ENCODE peak calls at places on chromosomes 7 and 10, in four cellular contexts. Q is pancreas, X is A549, I is body of pancreas. L is an unnamed sample.
A peak's percentile ranks its signal among the peaks of the same experiment; 100 is the strongest.

GRCh38 chr7:152760384-152761115 is 998 bp downstream of the ACTR3B start:
- DNase-seq in I (no peak), X (no peak), Q (no peak), L (no peak)

GRCh38 chr10:82867056-82867455 is 992.1 kb downstream of the NRG3 start:
- DNase-seq in Q (no peak), X (no peak), I (no peak), L (no peak)

GRCh38 chr7:145020454-145020853 is 184.6 kb upstream of the TPK1 start:
- DNase-seq in I (no peak), X (no peak), Q (no peak), L (no peak)

GRCh38 chr10:26858707-26859034 is 2.1 kb downstream of the ABI1 start:
- DNase-seq in Q (no peak), I (no peak), X (no peak), L (no peak)

GRCh38 chr7:9204571-9204970 is 771.2 kb downstream of the NXPH1 start:
- DNase-seq in I (no peak), X (no peak), Q (no peak), L (no peak)

GRCh38 chr7:158375034-158375433 is 212.6 kb downstream of the PTPRN2 start:
- DNase-seq in X (no peak), I (no peak), Q (no peak), L (no peak)

GRCh38 chr10:84825330-84825729 is 496.9 kb downstream of the CCSER2 start:
- DNase-seq in X (no peak), I (peak; percentile 13), Q (no peak), L (no peak)

GRCh38 chr10:8056891-8057331 is 2.4 kb downstream of the GATA3 start:
- DNase-seq in I (no peak), Q (no peak), X (no peak), L (no peak)

GRCh38 chr7:148697256-148697841 is 1.4 kb upstream of the CUL1 start:
- DNase-seq in Q (no peak), I (peak; percentile 32), X (no peak), L (peak; percentile 70)

GRCh38 chr7:96792115-96792514 is 82.5 kb upstream of the SEM1 start:
- DNase-seq in Q (no peak), X (no peak), I (no peak), L (no peak)

GRCh38 chr10:78263521-78263988 is 229.9 kb downstream of the RPS24 start:
- DNase-seq in X (peak; percentile 62), I (no peak), Q (no peak), L (no peak)

GRCh38 chr7:157485361-157485831 is 148.6 kb downstream of the DNAJB6 start:
- DNase-seq in X (no peak), I (no peak), Q (no peak), L (no peak)

GRCh38 chr7:107999814-108000560 is 3.0 kb downstream of the LAMB1 start:
- DNase-seq in X (no peak), I (no peak), Q (no peak), L (no peak)

GRCh38 chr10:7444576-7445226 is 33.9 kb upstream of the SFMBT2 start:
- DNase-seq in I (peak; percentile 40), X (no peak), Q (no peak), L (no peak)

GRCh38 chr7:6465862-6466261 is 18.1 kb upstream of the DAGLB start:
- DNase-seq in I (no peak), X (no peak), Q (no peak), L (no peak)

GRCh38 chr10:27383595-27384542 is 120.2 kb upstream of the RAB18 start:
- DNase-seq in I (no peak), X (peak; percentile 13), Q (no peak), L (no peak)

GRCh38 chr7:36726806-36727503 is 2.7 kb upstream of the AOAH start:
- DNase-seq in I (no peak), Q (no peak), X (no peak), L (no peak)

GRCh38 chr10:114304566-114305421 is 65.7 kb downstream of the VWA2 start:
- DNase-seq in I (peak; percentile 53), X (no peak), Q (peak; percentile 31), L (peak; percentile 69)

GRCh38 chr10:104642311-104643022 is 1.4 kb downstream of the SORCS3 start:
- DNase-seq in I (peak; percentile 23), Q (peak; percentile 6), X (peak; percentile 46), L (no peak)

GRCh38 chr7:16484453-16485158 is 19.1 kb upstream of the SOSTDC1 start:
- DNase-seq in X (peak; percentile 10), Q (no peak), I (no peak), L (no peak)

GRCh38 chr7:106891545-106892410 is 26.7 kb downstream of the PIK3CG start:
- DNase-seq in X (no peak), Q (no peak), I (no peak), L (no peak)
- TF ChIP-seq CTCF in X (no peak), Q (no peak), I (no peak), L (no peak)

GRCh38 chr7:100827330-100828226 is at the start of gene EPHB4:
- DNase-seq in I (peak; percentile 86), X (peak; percentile 73), Q (peak; percentile 86), L (no peak)
- TF ChIP-seq CTCF in I (no peak), X (peak; percentile 64), Q (no peak), L (no peak)

GRCh38 chr10:12800302-12800701 is 201.2 kb downstream of the CCDC3 start:
- DNase-seq in X (no peak), I (no peak), Q (no peak), L (no peak)
- TF ChIP-seq CTCF in X (no peak), I (no peak), Q (no peak), L (no peak)

GRCh38 chr7:138887085-138887705 is 89.2 kb upstream of the ATP6V0A4 start:
- DNase-seq in I (no peak), Q (no peak), X (no peak), L (no peak)

GRCh38 chr7:138886501-138886917 is 88.5 kb upstream of the ATP6V0A4 start:
- DNase-seq in Q (peak; percentile 12), I (peak; percentile 61), X (peak; percentile 55), L (no peak)

GRCh38 chr7:138887872-138888656 is 90.1 kb upstream of the ATP6V0A4 start:
- DNase-seq in X (no peak), I (no peak), Q (no peak), L (no peak)

GRCh38 chr7:138882249-138882648 is 84.3 kb upstream of the ATP6V0A4 start:
- DNase-seq in Q (no peak), I (no peak), X (no peak), L (no peak)

GRCh38 chr7:138885383-138886147 is 87.6 kb upstream of the ATP6V0A4 start:
- DNase-seq in Q (no peak), X (no peak), I (no peak), L (no peak)
- TF ChIP-seq CTCF in Q (no peak), X (no peak), I (no peak), L (no peak)

DNA sequence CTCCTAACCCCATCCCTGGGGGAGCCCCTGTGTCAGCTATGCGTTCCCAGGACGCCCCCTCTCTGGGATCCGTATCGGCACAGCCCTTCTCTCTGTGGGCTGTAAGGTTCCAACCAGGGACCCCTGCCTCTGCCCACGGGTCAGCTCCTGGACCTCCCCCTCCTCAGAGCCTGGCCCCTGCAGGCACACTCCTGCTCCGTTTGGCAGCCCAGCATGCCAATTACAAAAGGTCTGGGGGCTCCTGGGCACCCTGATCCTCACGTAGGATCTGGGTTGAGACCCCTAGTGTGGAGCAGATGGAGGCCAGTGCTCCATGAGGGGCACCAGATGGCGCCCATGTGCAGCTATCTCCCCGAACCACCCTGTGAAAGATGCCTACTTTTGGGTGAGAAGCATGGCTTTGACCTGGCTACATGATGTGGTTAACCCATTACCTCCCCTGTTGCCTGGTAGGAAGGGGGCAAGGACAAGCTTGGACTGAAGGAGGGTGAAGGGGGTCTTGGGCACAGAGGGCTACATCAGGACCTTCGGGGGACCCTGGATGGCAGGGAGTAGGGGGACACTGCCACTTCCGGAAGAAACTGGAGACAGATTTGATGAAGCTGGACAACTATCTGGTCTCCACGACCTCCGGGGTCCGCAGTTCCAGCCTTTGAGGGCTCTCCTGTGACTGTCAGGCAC is 9.0 kb downstream of the TACR2 start:
- DNase-seq in Q (no peak), X (peak; percentile 58), I (no peak), L (no peak)
- TF ChIP-seq CTCF in Q (no peak), X (peak; percentile 64), I (no peak), L (no peak)

L was measured in tibial artery.